ENCODE peak calls at places on chromosomes 2 and 18, in four cellular contexts. O is SW 1271, R is posterior cingulate gyrus, L is KG1. G is an unnamed sample.

GRCh38 chr2:118371500-118371899 is 283.2 kb downstream of the INSIG2 start:
- DNase-seq in L (no peak), R (no peak), O (no peak), G (no peak)

GRCh38 chr2:29196792-29197788 is 81.9 kb downstream of the CLIP4 start:
- DNase-seq in R (peak), L (peak), O (peak), G (peak)

GRCh38 chr18:79005653-79006052 is 26.0 kb downstream of the SALL3 start:
- DNase-seq in L (no peak), O (no peak), R (no peak), G (no peak)

GRCh38 chr2:197092431-197092830 is 165.9 kb upstream of the PGAP1 start:
- DNase-seq in O (no peak), L (no peak), R (no peak), G (peak)

GRCh38 chr2:128590309-128591021 is 271.8 kb upstream of the HS6ST1 start:
- DNase-seq in O (no peak), L (no peak), R (no peak), G (no peak)

GRCh38 chr2:223563462-223563861 is 38.7 kb downstream of the SCG2 start:
- DNase-seq in L (no peak), R (no peak), O (peak), G (no peak)

GRCh38 chr18:41128126-41128525 is 826.9 kb upstream of the PIK3C3 start:
- DNase-seq in O (no peak), L (no peak), R (no peak), G (no peak)

GRCh38 chr2:23760746-23761145 is 166.2 kb downstream of the ATAD2B start:
- DNase-seq in R (no peak), L (no peak), O (no peak), G (no peak)

GRCh38 chr2:227597993-227598392 is 700 bp upstream of the SCYGR2 start:
- DNase-seq in L (no peak), O (no peak), R (no peak), G (no peak)

GRCh38 chr2:103435010-103435409 is 673.2 kb downstream of the TMEM182 start:
- DNase-seq in L (no peak), O (no peak), R (no peak), G (no peak)

GRCh38 chr2:241116606-241117560 is 14.8 kb upstream of the MTERF4 start:
- DNase-seq in R (no peak), O (no peak), L (no peak), G (no peak)

GRCh38 chr2:215540646-215541045 is 104.8 kb upstream of the FN1 start:
- DNase-seq in L (no peak), R (no peak), O (no peak), G (no peak)

GRCh38 chr2:207772081-207772843 is 2.6 kb upstream of the FZD5 start:
- DNase-seq in L (no peak), O (no peak), R (no peak), G (no peak)

GRCh38 chr2:69957970-69958369 is 3.5 kb downstream of the ASPRV1 start:
- DNase-seq in O (no peak), L (no peak), R (no peak), G (no peak)

GRCh38 chr2:23404426-23404825 is 19.4 kb downstream of the KLHL29 start:
- DNase-seq in L (peak), R (peak), O (no peak), G (peak)

GRCh38 chr18:10197097-10197496 is 257.3 kb upstream of the APCDD1 start:
- DNase-seq in O (no peak), R (no peak), L (no peak), G (no peak)

GRCh38 chr18:58776084-58776483 is 88.6 kb upstream of the ZNF532 start:
- DNase-seq in L (no peak), O (no peak), R (no peak), G (no peak)

GRCh38 chr2:175309799-175310198 is 128.3 kb upstream of the ATP5MC3 start:
- DNase-seq in R (no peak), L (no peak), O (no peak), G (peak)

GRCh38 chr2:236945431-236946016 is 140.2 kb upstream of the COPS8 start:
- DNase-seq in R (no peak), O (no peak), L (no peak), G (no peak)

GRCh38 chr2:132782166-132782783 is 112.3 kb upstream of the LYPD1 start:
- DNase-seq in L (no peak), O (no peak), R (no peak), G (no peak)

G was measured in transverse colon.